ENCODE peak calls at places on chromosomes 2 and 18, in ten cellular contexts. E is NCI-H774; U is hypothalamus; I is activated CD8-positive, alpha-beta memory T cell treated with anti-CD3 and anti-CD28 coated beads for 4 hours; R is adipocyte; F is LoVo; C is GM12891; D is stimulated activated CD4-positive, alpha-beta T cell treated with anti-CD3 and anti-CD28 coated beads, TNF-alpha, amount 100 ng/mL, for 1 hour; T is SK-N-DZ; Z is activated T-cell treated with anti-CD3 and anti-CD28 coated beads for 24 hours. H is an unnamed sample.

GRCh38 chr2:227192491-227192890 is 28.1 kb downstream of the COL4A3 start:
- DNase-seq in D (no peak), I (no peak), F (no peak), R (no peak), E (no peak), U (no peak), C (no peak), T (no peak), Z (no peak), H (no peak)

GRCh38 chr18:30683836-30684235 is 358.7 kb downstream of the DSC3 start:
- DNase-seq in D (no peak), U (no peak), R (no peak), I (no peak), Z (no peak), E (no peak), T (no peak), C (no peak), F (no peak), H (no peak)

GRCh38 chr2:61151434-61151833 is 10.6 kb upstream of the C2orf74 start:
- DNase-seq in D (no peak), F (no peak), C (no peak), R (no peak), I (no peak), T (no peak), U (no peak), Z (no peak), E (no peak), H (no peak)

GRCh38 chr2:232928564-232929302 is 58.7 kb downstream of the SNORC start:
- DNase-seq in D (no peak), R (no peak), Z (no peak), U (no peak), E (no peak), F (no peak), I (no peak), T (no peak), C (no peak), H (no peak)

GRCh38 chr2:44112096-44112495 is 56.6 kb upstream of the PPM1B start:
- DNase-seq in D (no peak), F (no peak), T (no peak), R (no peak), U (no peak), E (no peak), C (no peak), I (no peak), Z (no peak), H (no peak)

GRCh38 chr18:70256184-70256583 is 32.7 kb upstream of the SOCS6 start:
- DNase-seq in U (no peak), I (no peak), D (no peak), R (no peak), C (no peak), Z (no peak), E (no peak), T (no peak), F (no peak), H (no peak)

GRCh38 chr2:54864727-54865126 is 141.3 kb downstream of the EML6 start:
- DNase-seq in C (no peak), U (no peak), I (no peak), D (no peak), F (no peak), E (no peak), T (no peak), Z (no peak), R (no peak), H (no peak)

GRCh38 chr2:96867756-96868554 is 1.9 kb downstream of the SEMA4C start:
- DNase-seq in C (no peak), D (no peak), U (no peak), I (no peak), T (no peak), E (no peak), F (no peak), R (peak; percentile 56), Z (no peak), H (no peak)

GRCh38 chr2:41990688-41991087 is 57.1 kb upstream of the PKDCC start:
- DNase-seq in E (no peak), F (no peak), C (no peak), I (no peak), T (no peak), R (no peak), Z (no peak), U (no peak), D (no peak), H (no peak)

GRCh38 chr2:235024191-235024611 is 72.4 kb downstream of the SH3BP4 start:
- DNase-seq in E (no peak), R (peak; percentile 53), F (no peak), Z (no peak), C (no peak), T (no peak), D (no peak), U (no peak), I (no peak), H (peak; percentile 42)

GRCh38 chr18:58254873-58255511 is 211.0 kb downstream of the NEDD4L start:
- DNase-seq in C (no peak), R (no peak), E (no peak), U (no peak), T (no peak), Z (no peak), F (no peak), I (no peak), D (no peak), H (no peak)

GRCh38 chr18:64171576-64171975 is 22.7 kb upstream of the LINC00305 start:
- DNase-seq in C (no peak), T (no peak), D (no peak), U (no peak), E (no peak), F (no peak), Z (no peak), I (no peak), R (no peak), H (no peak)

GRCh38 chr18:3379685-3380084 is 70.3 kb upstream of the TGIF1 start:
- DNase-seq in D (no peak), F (no peak), Z (no peak), U (no peak), I (no peak), E (no peak), T (no peak), R (no peak), C (no peak), H (no peak)

GRCh38 chr18:44594779-44595467 is 85.8 kb upstream of the SETBP1 start:
- DNase-seq in U (no peak), T (no peak), C (no peak), F (no peak), I (no peak), E (no peak), Z (no peak), D (no peak), R (peak; percentile 91), H (no peak)

GRCh38 chr18:56321470-56321869 is 316.9 kb downstream of the TXNL1 start:
- DNase-seq in T (no peak), C (no peak), F (no peak), U (no peak), Z (no peak), E (no peak), D (no peak), R (no peak), I (no peak), H (no peak)

GRCh38 chr18:54506516-54507261 is 84.4 kb upstream of the DYNAP start:
- DNase-seq in Z (no peak), T (no peak), C (peak; percentile 5), U (no peak), F (no peak), I (no peak), D (no peak), R (no peak), E (no peak), H (no peak)

GRCh38 chr18:78727057-78727739 is 252.4 kb upstream of the SALL3 start:
- DNase-seq in D (no peak), C (no peak), E (no peak), I (no peak), U (no peak), R (no peak), F (no peak), Z (no peak), T (no peak), H (no peak)

GRCh38 chr18:71028285-71028762 is 739.5 kb downstream of the SOCS6 start:
- DNase-seq in R (no peak), Z (no peak), T (peak; percentile 15), E (no peak), U (no peak), I (no peak), C (no peak), D (no peak), F (no peak), H (no peak)

GRCh38 chr2:57407742-57408343 is 638.8 kb upstream of the VRK2 start:
- DNase-seq in F (no peak), D (no peak), R (peak; percentile 3), C (no peak), I (no peak), U (no peak), T (no peak), Z (no peak), E (no peak), H (no peak)

GRCh38 chr2:186639939-186640338 is 50.1 kb downstream of the ITGAV start:
- DNase-seq in C (no peak), D (no peak), T (no peak), Z (no peak), I (no peak), F (no peak), U (no peak), R (no peak), E (no peak), H (no peak)

GRCh38 chr2:235098273-235098672 is 146.5 kb downstream of the SH3BP4 start:
- DNase-seq in E (peak; percentile 27), R (no peak), U (no peak), Z (no peak), F (peak; percentile 16), I (no peak), T (no peak), C (no peak), D (no peak), H (no peak)

GRCh38 chr2:45176399-45176798 is 167.1 kb upstream of the SIX2 start:
- DNase-seq in C (no peak), R (no peak), I (no peak), U (no peak), T (no peak), F (no peak), Z (no peak), D (no peak), E (no peak), H (no peak)

GRCh38 chr18:54672846-54673475 is 81.9 kb downstream of the DYNAP start:
- DNase-seq in U (no peak), F (peak; percentile 58), Z (no peak), C (no peak), I (no peak), R (no peak), D (no peak), T (peak; percentile 25), E (no peak), H (no peak)

GRCh38 chr2:232402518-232402917 is 4.1 kb upstream of the ALPG start:
- DNase-seq in C (no peak), T (no peak), D (no peak), Z (no peak), E (no peak), R (no peak), I (no peak), F (no peak), U (no peak), H (no peak)

GRCh38 chr2:219835493-219835892 is 208.1 kb downstream of the SLC4A3 start:
- DNase-seq in E (no peak), R (no peak), Z (no peak), U (no peak), D (no peak), C (no peak), I (no peak), T (no peak), F (no peak), H (no peak)

GRCh38 chr2:222256250-222256649 is 42.5 kb downstream of the PAX3 start:
- DNase-seq in U (no peak), Z (no peak), R (no peak), E (no peak), F (no peak), D (no peak), T (no peak), C (no peak), I (no peak), H (no peak)

GRCh38 chr2:133718688-133719201 is 150.5 kb upstream of the NCKAP5 start:
- DNase-seq in I (no peak), D (no peak), F (no peak), U (no peak), C (no peak), R (peak; percentile 26), Z (no peak), E (no peak), T (no peak), H (no peak)

GRCh38 chr2:44707945-44708645 is 233.4 kb upstream of the SIX3 start:
- DNase-seq in Z (no peak), I (no peak), C (no peak), F (no peak), R (no peak), E (peak; percentile 77), T (no peak), D (no peak), U (no peak), H (no peak)